ENCODE peak calls at places on chromosomes 6 and 20, in nine cellular contexts. B is mammary epithelial cell; O is psoas muscle; S is hippocampal formation; R is Caki2; U is fibroblast of pulmonary artery; T is CD8-positive, alpha-beta memory T cell; M is ascending aorta; G is mesenteric fat pad. E is an unnamed sample.

GRCh38 chr20:48986899-48987298 is 59.2 kb upstream of the CSE1L start:
- DNase-seq in B (no peak), O (no peak), S (no peak), R (peak; percentile 25), U (peak; percentile 6), T (no peak), M (no peak), G (no peak), E (no peak)

GRCh38 chr6:87444362-87444761 is 28.4 kb upstream of the SLC35A1 start:
- DNase-seq in B (no peak), O (no peak), S (no peak), R (no peak), U (no peak), T (no peak), M (no peak), G (no peak), E (no peak)

GRCh38 chr20:34762031-34762555 is 57.9 kb downstream of the TP53INP2 start:
- DNase-seq in B (no peak), O (no peak), S (no peak), R (no peak), U (no peak), T (no peak), M (no peak), G (no peak), E (no peak)

GRCh38 chr6:153493501-153493900 is 362.4 kb upstream of the RGS17 start:
- DNase-seq in B (no peak), O (no peak), S (no peak), R (no peak), U (no peak), T (no peak), M (no peak), G (no peak), E (no peak)

GRCh38 chr20:36493801-36494114 is 47.6 kb upstream of the MYL9 start:
- DNase-seq in B (peak; percentile 85), O (peak; percentile 85), S (no peak), R (peak; percentile 40), U (peak; percentile 64), T (no peak), M (peak; percentile 82), G (no peak), E (no peak)

GRCh38 chr6:99013661-99014458 is 66.1 kb upstream of the FBXL4 start:
- DNase-seq in B (no peak), O (no peak), S (no peak), R (no peak), U (no peak), T (no peak), M (no peak), G (no peak), E (no peak)

GRCh38 chr6:11791354-11792107 is 12.9 kb upstream of the ADTRP start:
- DNase-seq in B (peak; percentile 75), O (no peak), S (no peak), R (no peak), U (no peak), T (no peak), M (no peak), G (no peak), E (peak; percentile 60)

GRCh38 chr6:87791982-87792381 is 89.9 kb upstream of the AKIRIN2 start:
- DNase-seq in B (no peak), O (no peak), S (no peak), R (no peak), U (no peak), T (no peak), M (no peak), G (no peak), E (no peak)

GRCh38 chr20:38152175-38153010 is 12.7 kb downstream of the TGM2 start:
- DNase-seq in B (no peak), O (peak; percentile 84), S (no peak), R (peak; percentile 99), U (peak; percentile 70), T (no peak), M (peak; percentile 97), G (peak; percentile 96), E (no peak)

GRCh38 chr6:90027004-90027403 is 132.7 kb downstream of the GJA10 start:
- DNase-seq in B (no peak), O (no peak), S (no peak), R (no peak), U (no peak), T (no peak), M (no peak), G (no peak), E (no peak)

GRCh38 chr6:11601776-11602605 is 64.4 kb downstream of the TMEM170B start:
- DNase-seq in B (no peak), O (no peak), S (no peak), R (no peak), U (no peak), T (no peak), M (no peak), G (no peak), E (no peak)

GRCh38 chr6:157885211-157885788 is 62.3 kb downstream of the SNX9 start:
- DNase-seq in B (no peak), O (no peak), S (no peak), R (no peak), U (no peak), T (no peak), M (no peak), G (no peak), E (no peak)

GRCh38 chr6:41286544-41287346 is at the start of gene TREM1:
- DNase-seq in B (peak; percentile 95), O (peak; percentile 26), S (no peak), R (no peak), U (peak; percentile 96), T (no peak), M (peak; percentile 79), G (no peak), E (peak; percentile 63)

GRCh38 chr6:37822851-37823682 is 3.5 kb downstream of the ZFAND3 start:
- DNase-seq in B (peak; percentile 62), O (no peak), S (no peak), R (no peak), U (peak; percentile 39), T (no peak), M (no peak), G (no peak), E (no peak)

GRCh38 chr6:113690255-113690956 is 166.7 kb upstream of the MARCKS start:
- DNase-seq in B (peak; percentile 94), O (no peak), S (no peak), R (peak; percentile 61), U (peak; percentile 90), T (no peak), M (no peak), G (no peak), E (no peak)

GRCh38 chr6:32945106-32945761 is 4.4 kb upstream of the HLA-DMB start:
- DNase-seq in B (no peak), O (no peak), S (no peak), R (no peak), U (no peak), T (no peak), M (no peak), G (no peak), E (peak; percentile 52)

GRCh38 chr6:25083784-25084507 is 148.2 kb upstream of the RIPOR2 start:
- DNase-seq in B (no peak), O (no peak), S (no peak), R (no peak), U (no peak), T (no peak), M (no peak), G (no peak), E (no peak)

GRCh38 chr6:128601060-128601459 is 80.7 kb upstream of the PTPRK start:
- DNase-seq in B (no peak), O (no peak), S (no peak), R (no peak), U (peak; percentile 48), T (no peak), M (no peak), G (no peak), E (no peak)

GRCh38 chr20:13297105-13297899 is 76.2 kb downstream of the ISM1 start:
- DNase-seq in B (no peak), O (no peak), S (no peak), R (no peak), U (no peak), T (no peak), M (no peak), G (no peak), E (no peak)

GRCh38 chr6:170286246-170286933 is 4.5 kb downstream of the DLL1 start:
- DNase-seq in B (no peak), O (no peak), S (peak; percentile 84), R (no peak), U (peak; percentile 74), T (no peak), M (peak; percentile 53), G (peak; percentile 85), E (no peak)

E was measured in NK-92 treated with Interleukin-12 subunit alpha and Interleukin-12 subunit beta, amount 100 ng/mL, for 24 hours.